ENCODE peak calls at places on chromosomes 11 and 22, in ten cellular contexts. K is NCI-H748 treated with DMSO at 0.1 percent for 48 hours; F is left cardiac atrium; N is endothelial cell; V is activated CD8-positive, alpha-beta memory T cell treated with anti-CD3 and anti-CD28 coated beads, Interleukin-2, amount 50 U/mL, for 48 hours; C is right lobe of liver; Y is amniotic stem cell; O is effector CD4-positive, alpha-beta T cell; Z is left ventricle myocardium inferior; X is fibroblast of the conjunctiva. B is an unnamed sample.

GRCh38 chr11:104467414-104467813 is 303.5 kb upstream of the PDGFD start:
- DNase-seq in C (no peak), F (no peak), Z (no peak), X (no peak), Y (no peak), O (no peak), K (no peak), V (no peak), N (no peak), B (no peak)

GRCh38 chr22:31084811-31085492 is 3.8 kb downstream of the SMTN start:
- DNase-seq in N (peak; percentile 86), Y (peak; percentile 55), O (peak; percentile 81), F (peak; percentile 94), K (no peak), X (peak; percentile 57), C (peak; percentile 90), V (peak; percentile 95), Z (peak; percentile 90), B (peak; percentile 99)

GRCh38 chr11:119700536-119701346 is 28.3 kb downstream of the NECTIN1 start:
- DNase-seq in C (no peak), X (no peak), V (no peak), K (no peak), F (no peak), O (no peak), N (no peak), Z (no peak), Y (no peak), B (no peak)

GRCh38 chr11:120302001-120302805 is 22.9 kb upstream of the TLCD5 start:
- DNase-seq in V (no peak), Z (no peak), C (peak; percentile 64), X (no peak), O (no peak), N (no peak), Y (no peak), F (no peak), K (no peak), B (no peak)

GRCh38 chr11:84969103-84969502 is 658.0 kb downstream of the DLG2 start:
- DNase-seq in K (no peak), Y (no peak), N (no peak), F (peak; percentile 23), C (no peak), O (no peak), V (no peak), Z (no peak), X (no peak), B (no peak)

GRCh38 chr22:49404576-49405199 is 423.0 kb downstream of the BRD1 start:
- DNase-seq in C (no peak), V (peak; percentile 32), O (no peak), X (no peak), Z (no peak), K (no peak), Y (no peak), N (no peak), F (no peak), B (no peak)

GRCh38 chr11:59551651-59552521 is 40.5 kb downstream of the OR4D9 start:
- DNase-seq in F (no peak), Z (no peak), X (peak; percentile 91), C (no peak), V (peak; percentile 69), Y (peak; percentile 55), N (peak; percentile 39), O (no peak), K (peak; percentile 16), B (peak; percentile 68)

GRCh38 chr11:68077617-68078592 is 39.1 kb downstream of the TCIRG1 start:
- DNase-seq in O (no peak), F (no peak), N (no peak), V (no peak), K (no peak), Y (no peak), Z (no peak), C (no peak), X (no peak), B (no peak)

GRCh38 chr22:23673826-23674690 is 16.8 kb upstream of the RGL4 start:
- DNase-seq in X (no peak), K (no peak), F (no peak), O (no peak), N (no peak), V (no peak), Y (no peak), Z (no peak), C (peak; percentile 43), B (no peak)

GRCh38 chr11:65778901-65779668 is 1.7 kb downstream of the AP5B1 start:
- DNase-seq in F (no peak), Z (no peak), V (peak; percentile 51), N (no peak), Y (no peak), X (no peak), K (no peak), O (no peak), C (no peak), B (peak; percentile 87)

GRCh38 chr11:132072044-132072879 is 701.8 kb downstream of the NTM start:
- DNase-seq in Y (peak; percentile 80), C (no peak), X (peak; percentile 69), F (no peak), O (no peak), Z (no peak), K (no peak), V (no peak), N (no peak), B (peak; percentile 91)

B was measured in osteoblast.